ENCODE peak calls at places on chromosomes 2 and 18, in six cellular contexts. M, L, G, X, B and W are unnamed samples.

GRCh38 chr2:214604861-214605260 is 194.0 kb downstream of the VWC2L start:
- DNase-seq in G (no peak), X (no peak), M (no peak), B (no peak), L (no peak), W (no peak)

GRCh38 chr2:201807452-201807980 is 1.2 kb downstream of the CDK15 start:
- DNase-seq in X (no peak), M (no peak), B (no peak), L (no peak), G (no peak), W (no peak)

GRCh38 chr2:65299246-65299645 is 71.6 kb downstream of the ACTR2 start:
- DNase-seq in B (peak), L (no peak), G (no peak), X (peak), M (no peak), W (no peak)

GRCh38 chr2:10256031-10256524 is 46.6 kb upstream of the HPCAL1 start:
- DNase-seq in L (no peak), B (no peak), G (no peak), X (no peak), M (no peak), W (no peak)

GRCh38 chr2:160492401-160493226 is 993 bp downstream of the RBMS1 start:
- DNase-seq in M (peak), L (peak), X (peak), B (peak), G (peak), W (no peak)

GRCh38 chr2:196174424-196174823 is 3.0 kb upstream of the STK17B start:
- DNase-seq in G (no peak), X (no peak), M (no peak), L (no peak), B (no peak), W (no peak)

GRCh38 chr18:12307871-12308385 is at the start of gene TUBB6:
- DNase-seq in M (peak), G (no peak), B (peak), L (peak), X (peak), W (no peak)

GRCh38 chr18:321839-322467 is 54.1 kb upstream of the THOC1 start:
- DNase-seq in B (no peak), G (no peak), L (no peak), M (peak), X (no peak), W (no peak)

GRCh38 chr2:127398239-127398590 is 10.4 kb upstream of the MAP3K2 start:
- DNase-seq in L (peak), B (peak), M (peak), X (peak), G (peak), W (no peak)

GRCh38 chr2:47269316-47270232 is 114.5 kb upstream of the STPG4 start:
- DNase-seq in L (peak), G (peak), M (peak), X (peak), B (no peak), W (no peak)
- TF ChIP-seq MYC in L (peak), G (no peak), M (no peak), X (no peak), B (no peak), W (no peak)

GRCh38 chr2:67456441-67456840 is 59.3 kb downstream of the ETAA1 start:
- DNase-seq in L (no peak), B (no peak), G (no peak), M (no peak), X (no peak), W (no peak)

GRCh38 chr2:67455219-67456142 is 58.3 kb downstream of the ETAA1 start:
- DNase-seq in M (no peak), B (no peak), G (peak), L (no peak), X (no peak), W (no peak)

GRCh38 chr2:67451086-67451832 is 54.1 kb downstream of the ETAA1 start:
- DNase-seq in L (peak), M (peak), G (peak), B (no peak), X (no peak), W (no peak)

GRCh38 chr2:67457699-67458098 is 60.6 kb downstream of the ETAA1 start:
- DNase-seq in L (no peak), B (no peak), G (no peak), M (no peak), X (no peak), W (no peak)

DNA sequence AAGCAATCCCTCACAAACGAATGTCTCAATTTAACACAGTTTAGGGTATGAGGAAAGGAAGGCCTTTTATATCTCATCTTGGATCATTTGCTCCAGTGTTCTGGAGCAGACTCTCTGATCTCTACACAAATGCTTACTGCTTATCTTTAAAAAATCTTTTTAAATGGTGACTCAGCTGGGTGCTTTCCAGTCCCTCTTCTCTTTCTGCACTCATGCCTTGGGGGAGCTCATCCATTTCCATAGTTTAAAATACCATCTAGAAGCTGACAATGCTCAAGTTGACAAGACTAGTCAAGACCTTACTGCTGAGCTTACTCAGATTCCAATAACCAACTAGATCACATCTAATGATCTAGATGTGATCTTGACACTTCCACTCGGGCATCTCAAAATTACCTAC is 56.2 kb downstream of the ETAA1 start:
- DNase-seq in G (no peak), B (no peak), X (no peak), L (no peak), M (no peak), W (no peak)
- TF ChIP-seq MYC in G (no peak), B (no peak), X (no peak), L (no peak), M (no peak), W (no peak)

GRCh38 chr2:138490673-138491494 is 10.7 kb upstream of the SPOPL start:
- DNase-seq in M (no peak), L (no peak), B (no peak), X (no peak), G (peak), W (no peak)

GRCh38 chr2:138485019-138485418 is 16.6 kb upstream of the SPOPL start:
- DNase-seq in G (no peak), L (no peak), M (no peak), X (no peak), B (no peak), W (no peak)

GRCh38 chr2:138491495-138491862 is 10.1 kb upstream of the SPOPL start:
- DNase-seq in G (no peak), B (no peak), X (no peak), L (no peak), M (no peak), W (no peak)

GRCh38 chr2:138492160-138492559 is 9.4 kb upstream of the SPOPL start:
- DNase-seq in G (no peak), B (no peak), M (no peak), L (no peak), X (no peak), W (no peak)

DNA sequence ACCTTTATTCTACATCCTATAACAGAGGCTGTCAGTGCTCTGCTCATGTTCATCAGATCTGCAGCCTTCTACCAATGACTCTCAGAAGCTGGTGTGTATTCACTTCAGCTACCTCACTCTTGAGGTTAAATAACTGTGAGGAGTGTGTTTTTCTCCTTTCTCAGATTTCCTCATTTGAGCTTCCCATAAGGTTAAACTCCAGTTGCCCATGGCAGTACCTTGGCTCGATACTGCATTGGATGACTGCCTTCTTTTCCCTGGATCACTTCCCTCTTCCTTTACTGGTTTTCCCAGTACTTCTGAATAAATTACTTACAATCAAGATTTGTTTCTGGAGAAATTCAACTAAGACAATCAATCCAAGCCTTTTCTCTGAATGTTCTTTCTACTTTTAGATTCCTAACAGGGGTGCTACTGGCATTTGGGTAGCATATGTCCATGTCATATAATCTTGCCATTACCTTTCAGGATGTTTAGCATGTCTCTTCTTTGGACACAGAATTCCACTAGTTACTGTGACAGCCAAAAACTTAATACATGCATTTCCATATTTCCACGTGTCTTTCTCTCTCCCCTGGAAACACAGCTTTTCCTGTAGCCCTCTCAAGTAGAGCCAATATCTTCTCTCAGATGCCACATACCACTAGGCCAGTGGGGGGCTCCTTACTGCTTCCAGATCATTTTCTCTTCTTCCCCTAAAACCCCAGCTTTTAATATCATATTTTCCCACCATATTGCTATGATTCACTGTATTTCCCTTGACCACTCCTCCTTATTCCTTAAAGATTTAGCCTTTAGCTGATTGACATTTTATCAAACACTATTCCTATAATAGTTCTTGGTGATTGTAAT is 15.0 kb upstream of the SPOPL start:
- DNase-seq in X (no peak), B (peak), M (no peak), G (no peak), L (no peak), W (no peak)
- TF ChIP-seq MYC in X (no peak), B (no peak), M (no peak), G (no peak), L (no peak), W (no peak)

GRCh38 chr2:215973111-215973792 is 40.1 kb downstream of the MREG start:
- DNase-seq in M (no peak), G (no peak), B (no peak), L (no peak), X (no peak), W (no peak)
- TF ChIP-seq MYC in M (no peak), G (no peak), B (no peak), L (no peak), X (no peak), W (no peak)